ENCODE peak calls at places on chromosomes 11 and 22, in five cellular contexts. O, I, H, C and J are unnamed samples.
A peak's percentile ranks its signal among the peaks of the same experiment; 100 is the strongest.

GRCh38 chr22:23253475-23254055 is 73.3 kb downstream of the BCR start:
- DNase-seq in O (no peak), C (no peak), I (no peak), H (no peak), J (no peak)

GRCh38 chr11:75275581-75275980 is 35.0 kb downstream of the TPBGL start:
- DNase-seq in I (peak; percentile 25), O (peak; percentile 42), C (no peak), H (peak; percentile 93), J (no peak)

GRCh38 chr11:79466411-79466810 is 25.6 kb upstream of the TENM4 start:
- DNase-seq in C (peak; percentile 58), H (no peak), I (no peak), O (no peak), J (peak; percentile 19)

GRCh38 chr11:17839973-17840611 is 105.5 kb downstream of the KCNC1 start:
- DNase-seq in H (no peak), I (no peak), C (peak; percentile 42), O (no peak), J (peak; percentile 61)

GRCh38 chr11:64594159-64594939 is 3.3 kb downstream of the SLC22A12 start:
- DNase-seq in C (no peak), O (no peak), H (no peak), I (no peak), J (no peak)

GRCh38 chr11:73226297-73227006 is 8.4 kb downstream of the P2RY2 start:
- DNase-seq in C (no peak), I (no peak), O (no peak), H (no peak), J (no peak)

GRCh38 chr11:46298699-46299424 is 21.4 kb downstream of the CREB3L1 start:
- DNase-seq in O (no peak), H (no peak), I (no peak), C (peak; percentile 80), J (peak; percentile 86)

GRCh38 chr22:22692707-22693530 is 48.5 kb downstream of the GGTLC2 start:
- DNase-seq in C (peak; percentile 43), O (peak; percentile 55), H (peak; percentile 92), I (peak; percentile 37), J (peak; percentile 37)

GRCh38 chr22:39518996-39519680 is 1.2 kb upstream of the ATF4 start:
- DNase-seq in O (no peak), C (peak; percentile 40), I (no peak), H (no peak), J (peak; percentile 80)

GRCh38 chr11:112288021-112288420 is 27.4 kb upstream of the PLET1 start:
- DNase-seq in H (no peak), I (no peak), C (no peak), O (no peak), J (no peak)

GRCh38 chr11:8223513-8223899 is 40.2 kb downstream of the LMO1 start:
- DNase-seq in O (no peak), H (no peak), I (no peak), C (peak; percentile 69), J (peak; percentile 3)

GRCh38 chr11:82883853-82884252 is 16.4 kb downstream of the PRCP start:
- DNase-seq in C (no peak), H (no peak), I (no peak), O (no peak), J (no peak)

GRCh38 chr11:114309517-114309916 is 13.3 kb downstream of the NNMT start:
- DNase-seq in O (no peak), H (no peak), I (no peak), C (no peak), J (no peak)

GRCh38 chr11:76694664-76695063 is 24.1 kb upstream of the LRRC32 start:
- DNase-seq in C (peak; percentile 81), I (no peak), O (no peak), H (no peak), J (peak; percentile 72)

GRCh38 chr22:46612904-46613605 is 7.1 kb upstream of the GRAMD4 start:
- DNase-seq in H (peak; percentile 88), C (no peak), O (no peak), I (no peak), J (no peak)

GRCh38 chr22:46422896-46423295 is 87.4 kb downstream of the TRMU start:
- DNase-seq in I (no peak), H (no peak), C (no peak), O (no peak), J (no peak)

GRCh38 chr11:120727752-120728151 is 216.2 kb downstream of the GRIK4 start:
- DNase-seq in O (no peak), H (no peak), C (no peak), I (no peak), J (no peak)

GRCh38 chr11:21495879-21496278 is 697.0 kb upstream of the ANO5 start:
- DNase-seq in C (no peak), I (no peak), O (no peak), H (no peak), J (no peak)

GRCh38 chr11:106389096-106389495 is 311.6 kb downstream of the AASDHPPT start:
- DNase-seq in I (no peak), C (peak; percentile 81), O (no peak), H (no peak), J (peak; percentile 69)

GRCh38 chr11:74950374-74950969 is 1.4 kb downstream of the SPCS2 start:
- DNase-seq in C (no peak), O (no peak), I (no peak), H (peak; percentile 50), J (no peak)

GRCh38 chr11:122791411-122791810 is 46.9 kb upstream of the CRTAM start:
- DNase-seq in I (no peak), O (no peak), C (peak; percentile 57), H (no peak), J (peak; percentile 42)

GRCh38 chr11:64229090-64229958 is 1.0 kb upstream of the DNAJC4 start:
- DNase-seq in C (no peak), I (no peak), O (no peak), H (no peak), J (no peak)

GRCh38 chr11:95283653-95284052 is 52.7 kb upstream of the SESN3 start:
- DNase-seq in H (no peak), O (no peak), C (no peak), I (no peak), J (no peak)

GRCh38 chr22:37430941-37431340 is 3.7 kb upstream of the ELFN2 start:
- DNase-seq in H (no peak), C (no peak), I (no peak), O (no peak), J (no peak)